ENCODE peak calls at places on chromosomes 7 and 10, in four cellular contexts. Y, L, Z and Q are unnamed samples.
A peak's percentile ranks its signal among the peaks of the same experiment; 100 is the strongest.

GRCh38 chr10:36493511-36493880 is 631.9 kb upstream of the ANKRD30A start:
- DNase-seq in Y (no peak), L (no peak), Z (no peak), Q (no peak)

GRCh38 chr7:133853706-133854276 is 273.3 kb upstream of the LRGUK start:
- DNase-seq in Y (peak; percentile 91), L (peak; percentile 37), Z (no peak), Q (peak; percentile 13)

GRCh38 chr7:121398246-121398645 is 2.1 kb upstream of the FAM3C start:
- DNase-seq in Y (no peak), L (no peak), Z (no peak), Q (no peak)

GRCh38 chr7:93566876-93567275 is 7.6 kb downstream of the CALCR start:
- DNase-seq in Y (no peak), L (no peak), Z (no peak), Q (no peak)

GRCh38 chr10:70590663-70591416 is 11.7 kb downstream of the PRF1 start:
- DNase-seq in Y (no peak), L (no peak), Z (no peak), Q (no peak)

GRCh38 chr10:112988839-112989406 is 38.9 kb downstream of the TCF7L2 start:
- DNase-seq in Y (no peak), L (no peak), Z (no peak), Q (no peak)

GRCh38 chr7:92695308-92696261 is 105.4 kb upstream of the FAM133B start:
- DNase-seq in Y (peak; percentile 70), L (no peak), Z (peak; percentile 23), Q (no peak)

GRCh38 chr7:54944179-54944578 is 74.6 kb upstream of the EGFR start:
- DNase-seq in Y (peak; percentile 55), L (no peak), Z (no peak), Q (no peak)

GRCh38 chr10:75744242-75744641 is 312.8 kb downstream of the LRMDA start:
- DNase-seq in Y (no peak), L (no peak), Z (no peak), Q (no peak)

GRCh38 chr7:114293289-114294012 is 121.2 kb upstream of the FOXP2 start:
- DNase-seq in Y (no peak), L (no peak), Z (no peak), Q (no peak)

GRCh38 chr7:26858229-26858568 is 6.2 kb downstream of the SKAP2 start:
- DNase-seq in Y (no peak), L (no peak), Z (no peak), Q (no peak)

GRCh38 chr10:17784701-17785100 is 24.4 kb upstream of the MRC1 start:
- DNase-seq in Y (peak; percentile 49), L (no peak), Z (no peak), Q (no peak)

GRCh38 chr7:91031757-91032156 is 232.5 kb upstream of the FZD1 start:
- DNase-seq in Y (no peak), L (no peak), Z (no peak), Q (no peak)

GRCh38 chr10:78044179-78044578 is 10.5 kb downstream of the RPS24 start:
- DNase-seq in Y (no peak), L (no peak), Z (no peak), Q (no peak)

GRCh38 chr7:3861941-3862340 is 560.9 kb downstream of the SDK1 start:
- DNase-seq in Y (no peak), L (peak; percentile 26), Z (no peak), Q (no peak)

GRCh38 chr10:87635498-87636312 is 24.0 kb upstream of the PAPSS2 start:
- DNase-seq in Y (peak; percentile 70), L (peak; percentile 60), Z (no peak), Q (no peak)

GRCh38 chr10:110976577-110976976 is 57.2 kb downstream of the SHOC2 start:
- DNase-seq in Y (no peak), L (no peak), Z (no peak), Q (no peak)

GRCh38 chr7:157952050-157952667 is 615.4 kb downstream of the DNAJB6 start:
- DNase-seq in Y (no peak), L (no peak), Z (no peak), Q (no peak)

GRCh38 chr7:23191022-23191421 is 9.2 kb downstream of the NUP42 start:
- DNase-seq in Y (no peak), L (no peak), Z (no peak), Q (no peak)

GRCh38 chr10:32169556-32169955 is 113.3 kb upstream of the KIF5B start:
- DNase-seq in Y (no peak), L (no peak), Z (no peak), Q (no peak)

GRCh38 chr10:52742723-52743122 is 29.9 kb downstream of the MBL2 start:
- DNase-seq in Y (no peak), L (no peak), Z (no peak), Q (no peak)

GRCh38 chr10:68871731-68872342 is 29.3 kb upstream of the DDX50 start:
- DNase-seq in Y (peak; percentile 76), L (no peak), Z (no peak), Q (no peak)

GRCh38 chr7:97697396-97697795 is 34.5 kb upstream of the TAC1 start:
- DNase-seq in Y (no peak), L (no peak), Z (no peak), Q (no peak)

GRCh38 chr7:24926623-24927539 is 53.1 kb downstream of the OSBPL3 start:
- DNase-seq in Y (peak; percentile 78), L (no peak), Z (no peak), Q (no peak)

GRCh38 chr10:107437921-107438320 is 273.4 kb upstream of the SORCS1 start:
- DNase-seq in Y (no peak), L (no peak), Z (no peak), Q (no peak)

GRCh38 chr7:18151419-18151818 is 123.8 kb upstream of the PRPS1L1 start:
- DNase-seq in Y (no peak), L (no peak), Z (no peak), Q (no peak)

GRCh38 chr10:130707389-130707979 is 571.3 kb downstream of the GLRX3 start:
- DNase-seq in Y (no peak), L (no peak), Z (no peak), Q (no peak)

GRCh38 chr10:71697938-71698709 is 21.5 kb downstream of the C10orf105 start:
- DNase-seq in Y (no peak), L (peak; percentile 86), Z (no peak), Q (peak; percentile 69)

GRCh38 chr7:21719846-21720245 is 177.0 kb downstream of the DNAH11 start:
- DNase-seq in Y (no peak), L (no peak), Z (no peak), Q (no peak)

GRCh38 chr7:21717323-21717722 is 174.5 kb downstream of the DNAH11 start:
- DNase-seq in Y (no peak), L (no peak), Z (no peak), Q (no peak)

GRCh38 chr7:21724562-21724961 is 181.7 kb downstream of the DNAH11 start:
- DNase-seq in Y (no peak), L (no peak), Z (no peak), Q (no peak)

GRCh38 chr7:21722371-21722770 is 179.5 kb downstream of the DNAH11 start:
- DNase-seq in Y (no peak), L (no peak), Z (no peak), Q (no peak)
- TF ChIP-seq CTCF in Y (peak; percentile 64), L (peak; percentile 8), Z (peak; percentile 14), Q (no peak)

GRCh38 chr7:110129159-110129558 is 961.8 kb upstream of the LRRN3 start:
- DNase-seq in Y (no peak), L (no peak), Z (no peak), Q (no peak)

GRCh38 chr7:110131344-110131743 is 959.6 kb upstream of the LRRN3 start:
- DNase-seq in Y (no peak), L (no peak), Z (no peak), Q (no peak)

DNA sequence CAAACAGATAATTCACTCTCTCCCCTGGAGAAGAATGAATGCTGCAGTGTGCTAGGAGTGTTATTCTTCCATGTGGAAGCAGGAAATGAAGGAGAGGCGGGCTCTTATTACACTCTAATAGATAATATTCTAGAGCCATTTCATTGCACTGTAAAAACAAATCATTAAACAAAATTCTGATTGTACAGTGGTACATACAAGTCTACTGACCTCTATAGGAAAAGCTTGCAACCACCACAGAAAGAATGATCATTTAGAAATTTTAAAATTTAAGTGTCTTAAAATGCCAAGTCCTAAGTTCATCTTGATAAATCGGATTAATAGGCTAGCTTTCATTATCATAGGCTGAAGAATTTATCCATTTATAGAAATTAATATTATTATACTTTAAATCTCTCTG is 960.3 kb upstream of the LRRN3 start:
- DNase-seq in Y (peak; percentile 14), L (no peak), Z (no peak), Q (no peak)
- TF ChIP-seq CTCF in Y (peak; percentile 67), L (no peak), Z (no peak), Q (no peak)

GRCh38 chr7:68121056-68121455 is 1124.4 kb downstream of the TYW1 start:
- DNase-seq in Y (no peak), L (no peak), Z (no peak), Q (no peak)
- TF ChIP-seq CTCF in Y (no peak), L (no peak), Z (no peak), Q (no peak)

DNA sequence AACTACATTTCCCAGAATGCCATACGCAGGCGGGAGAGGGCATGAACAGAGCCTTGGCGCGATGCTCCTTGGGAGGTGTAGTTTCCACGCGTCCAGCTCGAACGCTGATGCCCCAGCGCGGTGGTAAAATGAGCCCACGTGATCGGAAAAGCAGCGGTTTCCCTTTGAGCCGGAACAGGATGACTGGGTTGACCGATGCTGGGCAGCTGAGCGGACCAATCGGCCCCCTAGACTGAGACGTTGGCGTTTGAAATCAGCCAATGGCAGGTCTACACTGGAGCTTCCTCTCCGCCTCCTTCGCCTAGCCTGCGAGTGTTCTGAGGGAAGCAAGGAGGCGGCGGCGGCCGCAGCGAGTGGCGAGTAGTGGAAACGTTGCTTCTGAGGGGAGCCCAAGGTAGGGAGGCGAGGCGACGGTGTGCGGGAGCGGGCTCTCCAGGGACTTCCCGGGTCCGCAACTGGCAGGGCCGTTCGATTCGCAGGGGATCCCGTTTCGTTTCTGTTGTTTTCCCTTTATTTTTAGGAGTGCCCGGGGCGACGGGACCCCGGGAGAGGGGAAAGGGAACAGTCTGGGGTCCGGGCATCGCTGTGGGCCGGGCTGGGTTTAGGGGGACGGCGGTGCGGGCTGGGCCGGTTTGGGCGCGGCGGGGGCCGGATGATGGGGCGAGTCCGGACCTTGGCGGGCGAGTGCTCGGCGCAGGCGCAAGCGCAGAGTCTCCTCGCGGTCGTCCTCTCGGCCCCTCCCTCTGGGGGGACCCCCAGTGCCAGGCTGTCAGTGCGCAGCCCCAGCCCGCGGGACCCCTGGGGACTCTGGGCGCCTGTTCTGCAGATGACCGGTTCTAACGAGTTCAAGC is at the start of gene BUB3:
- DNase-seq in Y (peak; percentile 99), L (peak; percentile 98), Z (peak; percentile 98), Q (peak; percentile 97)
- TF ChIP-seq CTCF in Y (no peak), L (no peak), Z (peak; percentile 59), Q (no peak)